ENCODE peak calls at places on chromosomes 3 and 15, in eight cellular contexts. One of them, this sample, is unnamed.

GRCh38 chr3:24550588-24550987 is 55.9 kb upstream of the THRB start:
- DNase-seq in endothelial cell: no peak
- DNase-seq in stromal cell of bone marrow: no peak
- DNase-seq in GM04503: no peak
- DNase-seq in fibroblast of pulmonary artery: no peak
- DNase-seq in posterior vena cava: no peak
- DNase-seq in aorta: no peak
- DNase-seq in islet precursor cell: no peak
- DNase-seq in this sample: no peak

GRCh38 chr3:179464296-179465092 is 13.2 kb upstream of the GNB4 start:
- DNase-seq in fibroblast of pulmonary artery: no peak
- DNase-seq in stromal cell of bone marrow: no peak
- DNase-seq in endothelial cell: no peak
- DNase-seq in aorta: no peak
- DNase-seq in posterior vena cava: no peak
- DNase-seq in GM04503: no peak
- DNase-seq in islet precursor cell: peak; percentile 54
- DNase-seq in this sample: no peak

GRCh38 chr15:85614059-85614458 is 180.7 kb downstream of the KLHL25 start:
- DNase-seq in endothelial cell: no peak
- DNase-seq in fibroblast of pulmonary artery: no peak
- DNase-seq in GM04503: no peak
- DNase-seq in islet precursor cell: no peak
- DNase-seq in stromal cell of bone marrow: no peak
- DNase-seq in posterior vena cava: no peak
- DNase-seq in aorta: no peak
- DNase-seq in this sample: no peak

GRCh38 chr15:58307313-58307961 is 124.4 kb upstream of the LIPC start:
- DNase-seq in posterior vena cava: no peak
- DNase-seq in endothelial cell: no peak
- DNase-seq in GM04503: peak; percentile 66
- DNase-seq in stromal cell of bone marrow: peak; percentile 84
- DNase-seq in fibroblast of pulmonary artery: peak; percentile 66
- DNase-seq in islet precursor cell: no peak
- DNase-seq in aorta: no peak
- DNase-seq in this sample: peak; percentile 28

GRCh38 chr15:63791236-63791635 is 42.5 kb downstream of the HERC1 start:
- DNase-seq in fibroblast of pulmonary artery: peak; percentile 9
- DNase-seq in stromal cell of bone marrow: peak; percentile 2
- DNase-seq in islet precursor cell: no peak
- DNase-seq in endothelial cell: no peak
- DNase-seq in aorta: no peak
- DNase-seq in GM04503: no peak
- DNase-seq in posterior vena cava: no peak
- DNase-seq in this sample: no peak

GRCh38 chr3:37996785-37997301 is 6.3 kb downstream of the VILL start:
- DNase-seq in GM04503: no peak
- DNase-seq in aorta: peak; percentile 82
- DNase-seq in stromal cell of bone marrow: peak; percentile 45
- DNase-seq in endothelial cell: peak; percentile 86
- DNase-seq in islet precursor cell: peak; percentile 93
- DNase-seq in posterior vena cava: peak; percentile 89
- DNase-seq in fibroblast of pulmonary artery: peak; percentile 86
- DNase-seq in this sample: peak; percentile 82

GRCh38 chr3:32399030-32399620 is 7.5 kb downstream of the CMTM7 start:
- DNase-seq in fibroblast of pulmonary artery: peak; percentile 81
- DNase-seq in posterior vena cava: no peak
- DNase-seq in endothelial cell: peak; percentile 43
- DNase-seq in islet precursor cell: no peak
- DNase-seq in stromal cell of bone marrow: peak; percentile 37
- DNase-seq in GM04503: no peak
- DNase-seq in aorta: no peak
- DNase-seq in this sample: no peak

GRCh38 chr3:134487406-134487805 is 1.5 kb downstream of the CEP63 start:
- DNase-seq in aorta: no peak
- DNase-seq in endothelial cell: no peak
- DNase-seq in fibroblast of pulmonary artery: no peak
- DNase-seq in islet precursor cell: no peak
- DNase-seq in stromal cell of bone marrow: no peak
- DNase-seq in posterior vena cava: no peak
- DNase-seq in GM04503: no peak
- DNase-seq in this sample: no peak

GRCh38 chr15:68385240-68385561 is 46.8 kb downstream of the ITGA11 start:
- DNase-seq in islet precursor cell: peak; percentile 35
- DNase-seq in fibroblast of pulmonary artery: no peak
- DNase-seq in stromal cell of bone marrow: no peak
- DNase-seq in aorta: no peak
- DNase-seq in endothelial cell: no peak
- DNase-seq in GM04503: no peak
- DNase-seq in posterior vena cava: peak; percentile 47
- DNase-seq in this sample: no peak

GRCh38 chr3:173653781-173654180 is 256.2 kb downstream of the NLGN1 start:
- DNase-seq in fibroblast of pulmonary artery: no peak
- DNase-seq in endothelial cell: no peak
- DNase-seq in islet precursor cell: no peak
- DNase-seq in GM04503: no peak
- DNase-seq in posterior vena cava: no peak
- DNase-seq in stromal cell of bone marrow: no peak
- DNase-seq in aorta: no peak
- DNase-seq in this sample: no peak

GRCh38 chr3:78814893-78815562 is 952.8 kb downstream of the ROBO1 start:
- DNase-seq in endothelial cell: no peak
- DNase-seq in fibroblast of pulmonary artery: no peak
- DNase-seq in stromal cell of bone marrow: no peak
- DNase-seq in islet precursor cell: no peak
- DNase-seq in aorta: no peak
- DNase-seq in GM04503: no peak
- DNase-seq in posterior vena cava: no peak
- DNase-seq in this sample: no peak

GRCh38 chr3:161349529-161350278 is 21.6 kb downstream of the SPTSSB start:
- DNase-seq in posterior vena cava: no peak
- DNase-seq in fibroblast of pulmonary artery: peak; percentile 84
- DNase-seq in endothelial cell: no peak
- DNase-seq in islet precursor cell: no peak
- DNase-seq in aorta: no peak
- DNase-seq in stromal cell of bone marrow: peak; percentile 77
- DNase-seq in GM04503: peak; percentile 43
- DNase-seq in this sample: no peak

GRCh38 chr3:185270262-185270955 is 16.6 kb upstream of the EHHADH start:
- DNase-seq in posterior vena cava: no peak
- DNase-seq in endothelial cell: peak; percentile 56
- DNase-seq in fibroblast of pulmonary artery: peak; percentile 45
- DNase-seq in aorta: no peak
- DNase-seq in GM04503: no peak
- DNase-seq in islet precursor cell: peak; percentile 74
- DNase-seq in stromal cell of bone marrow: peak; percentile 20
- DNase-seq in this sample: peak; percentile 82

GRCh38 chr15:37783290-37783689 is 151.2 kb upstream of the TMCO5A start:
- DNase-seq in fibroblast of pulmonary artery: no peak
- DNase-seq in endothelial cell: no peak
- DNase-seq in stromal cell of bone marrow: peak; percentile 25
- DNase-seq in posterior vena cava: no peak
- DNase-seq in aorta: no peak
- DNase-seq in GM04503: no peak
- DNase-seq in islet precursor cell: no peak
- DNase-seq in this sample: no peak

GRCh38 chr3:27632431-27633223 is 89.5 kb downstream of the EOMES start:
- DNase-seq in posterior vena cava: peak; percentile 90
- DNase-seq in fibroblast of pulmonary artery: peak; percentile 62
- DNase-seq in aorta: peak; percentile 73
- DNase-seq in endothelial cell: peak; percentile 59
- DNase-seq in GM04503: no peak
- DNase-seq in islet precursor cell: peak; percentile 76
- DNase-seq in stromal cell of bone marrow: peak; percentile 25
- DNase-seq in this sample: peak; percentile 40

GRCh38 chr15:50825946-50826345 is 60.4 kb upstream of the SPPL2A start:
- DNase-seq in endothelial cell: no peak
- DNase-seq in posterior vena cava: no peak
- DNase-seq in aorta: no peak
- DNase-seq in GM04503: no peak
- DNase-seq in stromal cell of bone marrow: no peak
- DNase-seq in fibroblast of pulmonary artery: no peak
- DNase-seq in islet precursor cell: no peak
- DNase-seq in this sample: no peak

GRCh38 chr3:62355703-62356102 is 17.6 kb downstream of the FEZF2 start:
- DNase-seq in islet precursor cell: no peak
- DNase-seq in posterior vena cava: no peak
- DNase-seq in stromal cell of bone marrow: no peak
- DNase-seq in endothelial cell: no peak
- DNase-seq in GM04503: no peak
- DNase-seq in aorta: no peak
- DNase-seq in fibroblast of pulmonary artery: no peak
- DNase-seq in this sample: no peak

GRCh38 chr3:162134571-162134970 is 638.0 kb downstream of the OTOL1 start:
- DNase-seq in fibroblast of pulmonary artery: no peak
- DNase-seq in aorta: no peak
- DNase-seq in endothelial cell: no peak
- DNase-seq in GM04503: no peak
- DNase-seq in posterior vena cava: no peak
- DNase-seq in stromal cell of bone marrow: no peak
- DNase-seq in islet precursor cell: no peak
- DNase-seq in this sample: no peak

GRCh38 chr3:132659000-132659369 is 624 bp downstream of the ACAD11 start:
- DNase-seq in fibroblast of pulmonary artery: no peak
- DNase-seq in stromal cell of bone marrow: peak; percentile 3
- DNase-seq in islet precursor cell: no peak
- DNase-seq in aorta: no peak
- DNase-seq in endothelial cell: no peak
- DNase-seq in posterior vena cava: no peak
- DNase-seq in GM04503: no peak
- DNase-seq in this sample: no peak

GRCh38 chr3:51378726-51379125 is 6.4 kb upstream of the MANF start:
- DNase-seq in islet precursor cell: no peak
- DNase-seq in aorta: no peak
- DNase-seq in stromal cell of bone marrow: no peak
- DNase-seq in endothelial cell: no peak
- DNase-seq in fibroblast of pulmonary artery: no peak
- DNase-seq in GM04503: no peak
- DNase-seq in posterior vena cava: peak; percentile 23
- DNase-seq in this sample: no peak

GRCh38 chr3:197891-198491 is 1.4 kb downstream of the CHL1 start:
- DNase-seq in endothelial cell: no peak
- DNase-seq in fibroblast of pulmonary artery: no peak
- DNase-seq in stromal cell of bone marrow: no peak
- DNase-seq in posterior vena cava: peak; percentile 63
- DNase-seq in islet precursor cell: peak; percentile 53
- DNase-seq in aorta: no peak
- DNase-seq in GM04503: no peak
- DNase-seq in this sample: peak; percentile 41

GRCh38 chr3:131568460-131568859 is 65.7 kb upstream of the MRPL3 start:
- DNase-seq in aorta: no peak
- DNase-seq in GM04503: no peak
- DNase-seq in stromal cell of bone marrow: no peak
- DNase-seq in islet precursor cell: peak; percentile 59
- DNase-seq in endothelial cell: peak; percentile 6
- DNase-seq in posterior vena cava: no peak
- DNase-seq in fibroblast of pulmonary artery: no peak
- DNase-seq in this sample: no peak

GRCh38 chr15:68638953-68639500 is 60.2 kb downstream of the CORO2B start:
- DNase-seq in islet precursor cell: no peak
- DNase-seq in stromal cell of bone marrow: peak; percentile 68
- DNase-seq in posterior vena cava: no peak
- DNase-seq in endothelial cell: no peak
- DNase-seq in fibroblast of pulmonary artery: no peak
- DNase-seq in aorta: no peak
- DNase-seq in GM04503: no peak
- DNase-seq in this sample: no peak

GRCh38 chr3:194957743-194958240 is 272.1 kb downstream of the FAM43A start:
- DNase-seq in stromal cell of bone marrow: no peak
- DNase-seq in posterior vena cava: no peak
- DNase-seq in islet precursor cell: peak; percentile 26
- DNase-seq in fibroblast of pulmonary artery: no peak
- DNase-seq in endothelial cell: no peak
- DNase-seq in GM04503: no peak
- DNase-seq in aorta: no peak
- DNase-seq in this sample: peak; percentile 10

GRCh38 chr3:67489816-67490215 is 164.6 kb downstream of the SUCLG2 start:
- DNase-seq in stromal cell of bone marrow: peak; percentile 31
- DNase-seq in endothelial cell: no peak
- DNase-seq in aorta: no peak
- DNase-seq in posterior vena cava: no peak
- DNase-seq in fibroblast of pulmonary artery: peak; percentile 7
- DNase-seq in islet precursor cell: no peak
- DNase-seq in GM04503: peak; percentile 61
- DNase-seq in this sample: no peak

GRCh38 chr3:153162513-153163348 is 705 bp downstream of the RAP2B start:
- DNase-seq in islet precursor cell: peak; percentile 60
- DNase-seq in GM04503: no peak
- DNase-seq in aorta: peak; percentile 58
- DNase-seq in fibroblast of pulmonary artery: peak; percentile 44
- DNase-seq in posterior vena cava: peak; percentile 85
- DNase-seq in stromal cell of bone marrow: no peak
- DNase-seq in endothelial cell: peak; percentile 41
- DNase-seq in this sample: peak; percentile 31